ENCODE peak calls at places on chromosome 5, in seven cellular contexts. G, N, R, M, E, B and C are unnamed samples.

GRCh38 chr5:172766287-172767104 is 4.5 kb downstream of the DUSP1 start:
- DNase-seq in G (peak; percentile 47), N (no peak), R (peak; percentile 88), M (no peak), E (peak; percentile 64), B (peak; percentile 38), C (peak; percentile 63)

GRCh38 chr5:154342963-154343362 is 102.8 kb upstream of the SAP30L start:
- DNase-seq in G (no peak), N (no peak), R (no peak), M (no peak), E (no peak), B (no peak), C (no peak)

GRCh38 chr5:68798877-68799276 is 294.9 kb upstream of the SLC30A5 start:
- DNase-seq in G (no peak), N (no peak), R (no peak), M (no peak), E (no peak), B (no peak), C (no peak)

GRCh38 chr5:99191181-99191775 is 262.5 kb upstream of the CHD1 start:
- DNase-seq in G (peak; percentile 93), N (no peak), R (no peak), M (no peak), E (no peak), B (no peak), C (no peak)

GRCh38 chr5:1185652-1186350 is 15.6 kb upstream of the SLC6A19 start:
- DNase-seq in G (no peak), N (peak; percentile 43), R (no peak), M (no peak), E (peak; percentile 26), B (no peak), C (no peak)

GRCh38 chr5:103894882-103895281 is 332.3 kb upstream of the NUDT12 start:
- DNase-seq in G (peak; percentile 62), N (no peak), R (no peak), M (no peak), E (no peak), B (no peak), C (peak; percentile 37)

GRCh38 chr5:67089200-67089725 is 107.3 kb downstream of the CD180 start:
- DNase-seq in G (no peak), N (no peak), R (no peak), M (no peak), E (no peak), B (no peak), C (no peak)

GRCh38 chr5:18802336-18802735 is 1168.1 kb downstream of the TAF11L14 start:
- DNase-seq in G (no peak), N (no peak), R (no peak), M (no peak), E (no peak), B (no peak), C (no peak)

GRCh38 chr5:90982576-90982975 is 400.5 kb downstream of the ARRDC3 start:
- DNase-seq in G (no peak), N (no peak), R (no peak), M (no peak), E (no peak), B (no peak), C (no peak)

GRCh38 chr5:83396662-83397061 is 74.9 kb upstream of the VCAN start:
- DNase-seq in G (no peak), N (no peak), R (no peak), M (no peak), E (no peak), B (no peak), C (no peak)

GRCh38 chr5:140882591-140882899 is 621 bp downstream of the PCDHA13 start:
- DNase-seq in G (peak; percentile 31), N (no peak), R (no peak), M (no peak), E (no peak), B (no peak), C (no peak)

GRCh38 chr5:154971501-154971900 is 30.6 kb downstream of the MRPL22 start:
- DNase-seq in G (no peak), N (no peak), R (no peak), M (no peak), E (no peak), B (no peak), C (no peak)

GRCh38 chr5:76716456-76717157 is 681 bp downstream of the F2R start:
- DNase-seq in G (no peak), N (no peak), R (no peak), M (no peak), E (no peak), B (no peak), C (no peak)

GRCh38 chr5:25006734-25007133 is 362.0 kb upstream of the CDH10 start:
- DNase-seq in G (peak; percentile 70), N (no peak), R (no peak), M (peak; percentile 7), E (no peak), B (no peak), C (no peak)

GRCh38 chr5:81524015-81524414 is 130.1 kb upstream of the ACOT12 start:
- DNase-seq in G (no peak), N (no peak), R (no peak), M (no peak), E (no peak), B (no peak), C (no peak)

GRCh38 chr5:137498736-137499505 is at the start of gene SPOCK1:
- DNase-seq in G (peak; percentile 41), N (no peak), R (peak; percentile 95), M (peak; percentile 51), E (no peak), B (peak; percentile 14), C (no peak)

GRCh38 chr5:29213475-29213874 is 1980.0 kb upstream of the CDH6 start:
- DNase-seq in G (no peak), N (no peak), R (no peak), M (no peak), E (no peak), B (no peak), C (no peak)